ENCODE peak calls at places on chromosomes 7 and 10, in seven cellular contexts. One of them, this sample, is unnamed.

GRCh38 chr7:138668197-138668596 is 33.0 kb downstream of the SVOPL start:
- DNase-seq in CD4-positive, alpha-beta T cell: no peak
- DNase-seq in HEK293T: no peak
- DNase-seq in AG09309: no peak
- DNase-seq in astrocyte of the cerebellum: no peak
- DNase-seq in stimulated activated CD8-positive, alpha-beta memory T cell treated with anti-CD3 and anti-CD28 coated beads, Interleukin-2, amount 100 ng/mL, for 1 hour: no peak
- DNase-seq in thoracic aorta: no peak
- DNase-seq in this sample: no peak

GRCh38 chr10:12907651-12908050 is 93.9 kb downstream of the CCDC3 start:
- DNase-seq in stimulated activated CD8-positive, alpha-beta memory T cell treated with anti-CD3 and anti-CD28 coated beads, Interleukin-2, amount 100 ng/mL, for 1 hour: no peak
- DNase-seq in astrocyte of the cerebellum: peak; percentile 5
- DNase-seq in CD4-positive, alpha-beta T cell: no peak
- DNase-seq in thoracic aorta: no peak
- DNase-seq in HEK293T: no peak
- DNase-seq in AG09309: no peak
- DNase-seq in this sample: no peak

GRCh38 chr7:54189330-54189729 is 352.8 kb upstream of the VSTM2A start:
- DNase-seq in astrocyte of the cerebellum: no peak
- DNase-seq in CD4-positive, alpha-beta T cell: no peak
- DNase-seq in HEK293T: no peak
- DNase-seq in stimulated activated CD8-positive, alpha-beta memory T cell treated with anti-CD3 and anti-CD28 coated beads, Interleukin-2, amount 100 ng/mL, for 1 hour: no peak
- DNase-seq in thoracic aorta: no peak
- DNase-seq in AG09309: no peak
- DNase-seq in this sample: no peak

GRCh38 chr10:43808136-43808535 is 159.5 kb upstream of the ZNF32 start:
- DNase-seq in stimulated activated CD8-positive, alpha-beta memory T cell treated with anti-CD3 and anti-CD28 coated beads, Interleukin-2, amount 100 ng/mL, for 1 hour: no peak
- DNase-seq in astrocyte of the cerebellum: no peak
- DNase-seq in HEK293T: no peak
- DNase-seq in thoracic aorta: no peak
- DNase-seq in CD4-positive, alpha-beta T cell: no peak
- DNase-seq in AG09309: no peak
- DNase-seq in this sample: no peak

GRCh38 chr7:142908921-142909870 is 23.7 kb upstream of the TRPV6 start:
- DNase-seq in CD4-positive, alpha-beta T cell: no peak
- DNase-seq in astrocyte of the cerebellum: no peak
- DNase-seq in stimulated activated CD8-positive, alpha-beta memory T cell treated with anti-CD3 and anti-CD28 coated beads, Interleukin-2, amount 100 ng/mL, for 1 hour: no peak
- DNase-seq in HEK293T: peak; percentile 43
- DNase-seq in thoracic aorta: no peak
- DNase-seq in AG09309: no peak
- DNase-seq in this sample: no peak

GRCh38 chr10:58951750-58952149 is 224.7 kb upstream of the PHYHIPL start:
- DNase-seq in HEK293T: no peak
- DNase-seq in thoracic aorta: no peak
- DNase-seq in CD4-positive, alpha-beta T cell: no peak
- DNase-seq in stimulated activated CD8-positive, alpha-beta memory T cell treated with anti-CD3 and anti-CD28 coated beads, Interleukin-2, amount 100 ng/mL, for 1 hour: no peak
- DNase-seq in astrocyte of the cerebellum: peak; percentile 82
- DNase-seq in AG09309: peak; percentile 60
- DNase-seq in this sample: no peak

GRCh38 chr10:23065549-23065948 is 29.8 kb upstream of the MSRB2 start:
- DNase-seq in thoracic aorta: peak; percentile 57
- DNase-seq in HEK293T: no peak
- DNase-seq in stimulated activated CD8-positive, alpha-beta memory T cell treated with anti-CD3 and anti-CD28 coated beads, Interleukin-2, amount 100 ng/mL, for 1 hour: no peak
- DNase-seq in astrocyte of the cerebellum: peak; percentile 62
- DNase-seq in CD4-positive, alpha-beta T cell: no peak
- DNase-seq in AG09309: peak; percentile 35
- DNase-seq in this sample: no peak

GRCh38 chr7:131188367-131189339 is 139.0 kb upstream of the MKLN1 start:
- DNase-seq in HEK293T: no peak
- DNase-seq in stimulated activated CD8-positive, alpha-beta memory T cell treated with anti-CD3 and anti-CD28 coated beads, Interleukin-2, amount 100 ng/mL, for 1 hour: peak; percentile 19
- DNase-seq in astrocyte of the cerebellum: peak; percentile 92
- DNase-seq in AG09309: peak; percentile 98
- DNase-seq in CD4-positive, alpha-beta T cell: peak; percentile 41
- DNase-seq in thoracic aorta: no peak
- DNase-seq in this sample: peak; percentile 68

GRCh38 chr10:58050575-58050974 is 217.1 kb downstream of the IPMK start:
- DNase-seq in CD4-positive, alpha-beta T cell: no peak
- DNase-seq in astrocyte of the cerebellum: no peak
- DNase-seq in stimulated activated CD8-positive, alpha-beta memory T cell treated with anti-CD3 and anti-CD28 coated beads, Interleukin-2, amount 100 ng/mL, for 1 hour: no peak
- DNase-seq in AG09309: no peak
- DNase-seq in thoracic aorta: no peak
- DNase-seq in HEK293T: no peak
- DNase-seq in this sample: no peak

GRCh38 chr7:132065193-132065972 is 509.0 kb upstream of the PODXL start:
- DNase-seq in thoracic aorta: peak; percentile 70
- DNase-seq in CD4-positive, alpha-beta T cell: no peak
- DNase-seq in AG09309: peak; percentile 88
- DNase-seq in HEK293T: no peak
- DNase-seq in astrocyte of the cerebellum: peak; percentile 89
- DNase-seq in stimulated activated CD8-positive, alpha-beta memory T cell treated with anti-CD3 and anti-CD28 coated beads, Interleukin-2, amount 100 ng/mL, for 1 hour: no peak
- DNase-seq in this sample: peak; percentile 26

GRCh38 chr10:54060572-54060971 is 740.5 kb downstream of the PCDH15 start:
- DNase-seq in HEK293T: no peak
- DNase-seq in CD4-positive, alpha-beta T cell: no peak
- DNase-seq in thoracic aorta: no peak
- DNase-seq in astrocyte of the cerebellum: no peak
- DNase-seq in stimulated activated CD8-positive, alpha-beta memory T cell treated with anti-CD3 and anti-CD28 coated beads, Interleukin-2, amount 100 ng/mL, for 1 hour: no peak
- DNase-seq in AG09309: no peak
- DNase-seq in this sample: no peak

GRCh38 chr10:7642612-7643011 is 24.2 kb downstream of the ITIH5 start:
- DNase-seq in stimulated activated CD8-positive, alpha-beta memory T cell treated with anti-CD3 and anti-CD28 coated beads, Interleukin-2, amount 100 ng/mL, for 1 hour: no peak
- DNase-seq in AG09309: no peak
- DNase-seq in HEK293T: no peak
- DNase-seq in thoracic aorta: no peak
- DNase-seq in CD4-positive, alpha-beta T cell: no peak
- DNase-seq in astrocyte of the cerebellum: no peak
- DNase-seq in this sample: no peak